ENCODE peak calls at places on chromosomes 7 and 10, in ten cellular contexts. One of them, this sample, is unnamed.

GRCh38 chr10:35641430-35642015 is 573 bp downstream of the FZD8 start:
- DNase-seq in GM23248: peak; percentile 84
- DNase-seq in psoas muscle: no peak
- DNase-seq in right atrium auricular region: no peak
- DNase-seq in neuronal stem cell: no peak
- DNase-seq in RWPE1: peak; percentile 23
- DNase-seq in CD8-positive, alpha-beta memory T cell: no peak
- DNase-seq in CD4-positive, alpha-beta memory T cell: peak; percentile 4
- DNase-seq in pancreas: no peak
- DNase-seq in astrocyte: peak; percentile 29
- DNase-seq in this sample: no peak

GRCh38 chr10:15857001-15857608 is 3.2 kb downstream of the MINDY3 start:
- DNase-seq in GM23248: no peak
- DNase-seq in psoas muscle: no peak
- DNase-seq in right atrium auricular region: no peak
- DNase-seq in neuronal stem cell: no peak
- DNase-seq in RWPE1: no peak
- DNase-seq in CD8-positive, alpha-beta memory T cell: no peak
- DNase-seq in CD4-positive, alpha-beta memory T cell: no peak
- DNase-seq in pancreas: no peak
- DNase-seq in astrocyte: no peak
- DNase-seq in this sample: no peak

GRCh38 chr7:18798018-18798906 is 302.7 kb downstream of the HDAC9 start:
- DNase-seq in GM23248: no peak
- DNase-seq in psoas muscle: no peak
- DNase-seq in right atrium auricular region: no peak
- DNase-seq in neuronal stem cell: no peak
- DNase-seq in RWPE1: no peak
- DNase-seq in CD8-positive, alpha-beta memory T cell: no peak
- DNase-seq in CD4-positive, alpha-beta memory T cell: no peak
- DNase-seq in pancreas: no peak
- DNase-seq in astrocyte: peak; percentile 95
- DNase-seq in this sample: no peak

GRCh38 chr7:132904209-132904608 is 177.7 kb downstream of the CHCHD3 start:
- DNase-seq in GM23248: peak; percentile 2
- DNase-seq in psoas muscle: no peak
- DNase-seq in right atrium auricular region: no peak
- DNase-seq in neuronal stem cell: no peak
- DNase-seq in RWPE1: no peak
- DNase-seq in CD8-positive, alpha-beta memory T cell: no peak
- DNase-seq in CD4-positive, alpha-beta memory T cell: no peak
- DNase-seq in pancreas: no peak
- DNase-seq in astrocyte: no peak
- DNase-seq in this sample: no peak

GRCh38 chr10:335151-335800 is 200.0 kb downstream of the ZMYND11 start:
- DNase-seq in GM23248: peak; percentile 25
- DNase-seq in psoas muscle: no peak
- DNase-seq in right atrium auricular region: no peak
- DNase-seq in neuronal stem cell: no peak
- DNase-seq in RWPE1: peak; percentile 26
- DNase-seq in CD8-positive, alpha-beta memory T cell: no peak
- DNase-seq in CD4-positive, alpha-beta memory T cell: no peak
- DNase-seq in pancreas: no peak
- DNase-seq in astrocyte: peak; percentile 11
- DNase-seq in this sample: no peak

GRCh38 chr10:118698421-118698820 is 56.3 kb downstream of the CACUL1 start:
- DNase-seq in GM23248: peak; percentile 35
- DNase-seq in psoas muscle: no peak
- DNase-seq in right atrium auricular region: no peak
- DNase-seq in neuronal stem cell: no peak
- DNase-seq in RWPE1: peak; percentile 29
- DNase-seq in CD8-positive, alpha-beta memory T cell: peak; percentile 55
- DNase-seq in CD4-positive, alpha-beta memory T cell: peak; percentile 82
- DNase-seq in pancreas: no peak
- DNase-seq in astrocyte: peak; percentile 78
- DNase-seq in this sample: peak; percentile 76

GRCh38 chr10:3270597-3270996 is 98.0 kb upstream of the PITRM1 start:
- DNase-seq in GM23248: no peak
- DNase-seq in psoas muscle: no peak
- DNase-seq in right atrium auricular region: no peak
- DNase-seq in neuronal stem cell: no peak
- DNase-seq in RWPE1: no peak
- DNase-seq in CD8-positive, alpha-beta memory T cell: no peak
- DNase-seq in CD4-positive, alpha-beta memory T cell: no peak
- DNase-seq in pancreas: no peak
- DNase-seq in astrocyte: peak; percentile 8
- DNase-seq in this sample: no peak

GRCh38 chr10:82278401-82279182 is 403.6 kb downstream of the NRG3 start:
- DNase-seq in GM23248: no peak
- DNase-seq in psoas muscle: no peak
- DNase-seq in right atrium auricular region: no peak
- DNase-seq in neuronal stem cell: no peak
- DNase-seq in RWPE1: no peak
- DNase-seq in CD8-positive, alpha-beta memory T cell: no peak
- DNase-seq in CD4-positive, alpha-beta memory T cell: no peak
- DNase-seq in pancreas: no peak
- DNase-seq in astrocyte: no peak
- DNase-seq in this sample: no peak

GRCh38 chr7:128844777-128845311 is 14.6 kb downstream of the FLNC start:
- DNase-seq in GM23248: no peak
- DNase-seq in psoas muscle: peak; percentile 27
- DNase-seq in right atrium auricular region: no peak
- DNase-seq in neuronal stem cell: no peak
- DNase-seq in RWPE1: no peak
- DNase-seq in CD8-positive, alpha-beta memory T cell: no peak
- DNase-seq in CD4-positive, alpha-beta memory T cell: no peak
- DNase-seq in pancreas: no peak
- DNase-seq in astrocyte: no peak
- DNase-seq in this sample: no peak

GRCh38 chr7:87119581-87119980 is 32.7 kb upstream of the DMTF1 start:
- DNase-seq in GM23248: no peak
- DNase-seq in psoas muscle: no peak
- DNase-seq in right atrium auricular region: no peak
- DNase-seq in neuronal stem cell: no peak
- DNase-seq in RWPE1: no peak
- DNase-seq in CD8-positive, alpha-beta memory T cell: no peak
- DNase-seq in CD4-positive, alpha-beta memory T cell: no peak
- DNase-seq in pancreas: no peak
- DNase-seq in astrocyte: no peak
- DNase-seq in this sample: no peak

GRCh38 chr7:34034728-34035127 is 129.4 kb downstream of the BMPER start:
- DNase-seq in GM23248: no peak
- DNase-seq in psoas muscle: no peak
- DNase-seq in right atrium auricular region: no peak
- DNase-seq in neuronal stem cell: no peak
- DNase-seq in RWPE1: no peak
- DNase-seq in CD8-positive, alpha-beta memory T cell: no peak
- DNase-seq in CD4-positive, alpha-beta memory T cell: no peak
- DNase-seq in pancreas: no peak
- DNase-seq in astrocyte: no peak
- DNase-seq in this sample: no peak

GRCh38 chr7:153675141-153675540 is 377.1 kb upstream of the DPP6 start:
- DNase-seq in GM23248: no peak
- DNase-seq in psoas muscle: no peak
- DNase-seq in right atrium auricular region: no peak
- DNase-seq in neuronal stem cell: no peak
- DNase-seq in RWPE1: no peak
- DNase-seq in CD8-positive, alpha-beta memory T cell: no peak
- DNase-seq in CD4-positive, alpha-beta memory T cell: no peak
- DNase-seq in pancreas: no peak
- DNase-seq in astrocyte: no peak
- DNase-seq in this sample: no peak

GRCh38 chr10:113273151-113273876 is 279.5 kb upstream of the HABP2 start:
- DNase-seq in GM23248: peak; percentile 52
- DNase-seq in psoas muscle: peak; percentile 41
- DNase-seq in right atrium auricular region: peak; percentile 64
- DNase-seq in neuronal stem cell: peak; percentile 42
- DNase-seq in RWPE1: no peak
- DNase-seq in CD8-positive, alpha-beta memory T cell: no peak
- DNase-seq in CD4-positive, alpha-beta memory T cell: no peak
- DNase-seq in pancreas: peak; percentile 23
- DNase-seq in astrocyte: peak; percentile 38
- DNase-seq in this sample: no peak

GRCh38 chr10:118309911-118310310 is 32.2 kb downstream of the FAM204A start:
- DNase-seq in GM23248: no peak
- DNase-seq in psoas muscle: no peak
- DNase-seq in right atrium auricular region: no peak
- DNase-seq in neuronal stem cell: no peak
- DNase-seq in RWPE1: no peak
- DNase-seq in CD8-positive, alpha-beta memory T cell: no peak
- DNase-seq in CD4-positive, alpha-beta memory T cell: no peak
- DNase-seq in pancreas: no peak
- DNase-seq in astrocyte: no peak
- DNase-seq in this sample: no peak

GRCh38 chr7:92769844-92770243 is 66.5 kb downstream of the CDK6 start:
- DNase-seq in GM23248: no peak
- DNase-seq in psoas muscle: no peak
- DNase-seq in right atrium auricular region: no peak
- DNase-seq in neuronal stem cell: no peak
- DNase-seq in RWPE1: no peak
- DNase-seq in CD8-positive, alpha-beta memory T cell: no peak
- DNase-seq in CD4-positive, alpha-beta memory T cell: no peak
- DNase-seq in pancreas: no peak
- DNase-seq in astrocyte: no peak
- DNase-seq in this sample: no peak

GRCh38 chr7:92767427-92767826 is 68.9 kb downstream of the CDK6 start:
- DNase-seq in GM23248: peak; percentile 64
- DNase-seq in psoas muscle: no peak
- DNase-seq in right atrium auricular region: no peak
- DNase-seq in neuronal stem cell: no peak
- DNase-seq in RWPE1: no peak
- DNase-seq in CD8-positive, alpha-beta memory T cell: no peak
- DNase-seq in CD4-positive, alpha-beta memory T cell: no peak
- DNase-seq in pancreas: no peak
- DNase-seq in astrocyte: peak; percentile 64
- DNase-seq in this sample: no peak

GRCh38 chr7:92768501-92769360 is 67.6 kb downstream of the CDK6 start:
- DNase-seq in GM23248: peak; percentile 48
- DNase-seq in psoas muscle: no peak
- DNase-seq in right atrium auricular region: no peak
- DNase-seq in neuronal stem cell: no peak
- DNase-seq in RWPE1: no peak
- DNase-seq in CD8-positive, alpha-beta memory T cell: no peak
- DNase-seq in CD4-positive, alpha-beta memory T cell: no peak
- DNase-seq in pancreas: no peak
- DNase-seq in astrocyte: no peak
- DNase-seq in this sample: no peak

GRCh38 chr7:92766461-92767003 is 69.8 kb downstream of the CDK6 start:
- DNase-seq in GM23248: peak; percentile 65
- DNase-seq in psoas muscle: no peak
- DNase-seq in right atrium auricular region: no peak
- DNase-seq in neuronal stem cell: no peak
- DNase-seq in RWPE1: peak; percentile 49
- DNase-seq in CD8-positive, alpha-beta memory T cell: no peak
- DNase-seq in CD4-positive, alpha-beta memory T cell: no peak
- DNase-seq in pancreas: no peak
- DNase-seq in astrocyte: peak; percentile 70
- DNase-seq in this sample: no peak

DNA sequence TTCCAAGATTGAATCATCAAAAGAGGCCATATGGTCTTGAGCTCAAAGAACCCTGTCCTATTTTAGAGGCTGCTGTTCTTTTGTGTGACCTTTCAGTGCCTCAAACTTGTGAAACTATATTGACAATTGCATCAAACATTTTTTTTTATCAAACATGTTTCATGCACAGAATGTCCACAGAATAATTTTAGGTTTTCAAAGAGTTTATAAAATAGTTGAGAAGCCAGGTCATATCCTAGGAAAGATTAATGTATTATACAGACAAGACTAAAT is 67.1 kb downstream of the CDK6 start:
- DNase-seq in GM23248: no peak
- DNase-seq in psoas muscle: no peak
- DNase-seq in right atrium auricular region: no peak
- DNase-seq in neuronal stem cell: no peak
- DNase-seq in RWPE1: no peak
- DNase-seq in CD8-positive, alpha-beta memory T cell: no peak
- DNase-seq in CD4-positive, alpha-beta memory T cell: no peak
- DNase-seq in pancreas: no peak
- DNase-seq in astrocyte: no peak
- DNase-seq in this sample: no peak
- H3K27ac ChIP-seq in GM23248: peak overlapping the region; percentile 83
- H3K27ac ChIP-seq in psoas muscle: no peak overlapping the region
- H3K27ac ChIP-seq in right atrium auricular region: no peak overlapping the region
- H3K27ac ChIP-seq in neuronal stem cell: no peak overlapping the region
- H3K27ac ChIP-seq in RWPE1: no peak overlapping the region
- H3K27ac ChIP-seq in CD8-positive, alpha-beta memory T cell: no peak overlapping the region
- H3K27ac ChIP-seq in CD4-positive, alpha-beta memory T cell: no peak overlapping the region
- H3K27ac ChIP-seq in pancreas: no peak overlapping the region
- H3K27ac ChIP-seq in astrocyte: peak overlapping the region; percentile 22
- H3K27ac ChIP-seq in this sample: no peak overlapping the region

DNA sequence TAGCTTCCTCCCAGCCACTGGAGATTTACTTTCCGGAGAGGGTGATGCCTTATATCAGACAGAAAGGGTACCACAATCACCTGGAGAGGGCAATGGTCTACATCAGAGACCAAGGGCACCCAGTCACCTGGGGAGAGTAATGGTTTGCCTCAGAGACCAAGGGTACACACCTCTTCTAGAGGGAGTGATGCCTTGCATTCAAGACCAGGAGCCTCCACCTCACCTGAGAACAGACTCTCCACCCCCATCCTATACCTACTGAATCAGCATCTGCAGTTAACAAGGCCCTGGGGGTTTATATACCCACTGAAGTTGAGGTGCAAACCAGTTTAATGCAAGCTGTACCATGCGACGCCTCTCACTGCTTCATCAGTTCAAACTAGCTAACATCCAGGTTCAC is 270.2 kb upstream of the IGFBP3 start:
- DNase-seq in GM23248: no peak
- DNase-seq in psoas muscle: no peak
- DNase-seq in right atrium auricular region: no peak
- DNase-seq in neuronal stem cell: no peak
- DNase-seq in RWPE1: no peak
- DNase-seq in CD8-positive, alpha-beta memory T cell: no peak
- DNase-seq in CD4-positive, alpha-beta memory T cell: no peak
- DNase-seq in pancreas: no peak
- DNase-seq in astrocyte: no peak
- DNase-seq in this sample: no peak
- H3K27ac ChIP-seq in GM23248: peak overlapping the region; percentile 36
- H3K27ac ChIP-seq in psoas muscle: no peak overlapping the region
- H3K27ac ChIP-seq in right atrium auricular region: no peak overlapping the region
- H3K27ac ChIP-seq in neuronal stem cell: no peak overlapping the region
- H3K27ac ChIP-seq in RWPE1: no peak overlapping the region
- H3K27ac ChIP-seq in CD8-positive, alpha-beta memory T cell: no peak overlapping the region
- H3K27ac ChIP-seq in CD4-positive, alpha-beta memory T cell: no peak overlapping the region
- H3K27ac ChIP-seq in pancreas: no peak overlapping the region
- H3K27ac ChIP-seq in astrocyte: peak overlapping the region; percentile 77
- H3K27ac ChIP-seq in this sample: no peak overlapping the region

GRCh38 chr7:29019275-29019820 is 61.2 kb upstream of the TRIL start:
- DNase-seq in GM23248: peak; percentile 40
- DNase-seq in psoas muscle: no peak
- DNase-seq in right atrium auricular region: no peak
- DNase-seq in neuronal stem cell: no peak
- DNase-seq in RWPE1: no peak
- DNase-seq in CD8-positive, alpha-beta memory T cell: no peak
- DNase-seq in CD4-positive, alpha-beta memory T cell: no peak
- DNase-seq in pancreas: no peak
- DNase-seq in astrocyte: no peak
- DNase-seq in this sample: no peak
- H3K27ac ChIP-seq in GM23248: no peak overlapping the region
- H3K27ac ChIP-seq in psoas muscle: peak overlapping the region; percentile 76
- H3K27ac ChIP-seq in right atrium auricular region: peak overlapping the region; percentile 78
- H3K27ac ChIP-seq in neuronal stem cell: no peak overlapping the region
- H3K27ac ChIP-seq in RWPE1: no peak overlapping the region
- H3K27ac ChIP-seq in CD8-positive, alpha-beta memory T cell: no peak overlapping the region
- H3K27ac ChIP-seq in CD4-positive, alpha-beta memory T cell: no peak overlapping the region
- H3K27ac ChIP-seq in pancreas: no peak overlapping the region
- H3K27ac ChIP-seq in astrocyte: no peak overlapping the region
- H3K27ac ChIP-seq in this sample: no peak overlapping the region

GRCh38 chr10:98268694-98269386 is 846 bp upstream of the LOXL4 start:
- DNase-seq in GM23248: no peak
- DNase-seq in psoas muscle: peak; percentile 42
- DNase-seq in right atrium auricular region: no peak
- DNase-seq in neuronal stem cell: no peak
- DNase-seq in RWPE1: no peak
- DNase-seq in CD8-positive, alpha-beta memory T cell: no peak
- DNase-seq in CD4-positive, alpha-beta memory T cell: no peak
- DNase-seq in pancreas: peak; percentile 53
- DNase-seq in astrocyte: no peak
- DNase-seq in this sample: no peak
- H3K27ac ChIP-seq in GM23248: peak overlapping the region; percentile 55
- H3K27ac ChIP-seq in psoas muscle: peak overlapping the region; percentile 88
- H3K27ac ChIP-seq in right atrium auricular region: peak overlapping the region; percentile 87
- H3K27ac ChIP-seq in neuronal stem cell: no peak overlapping the region
- H3K27ac ChIP-seq in RWPE1: peak overlapping the region; percentile 73
- H3K27ac ChIP-seq in CD8-positive, alpha-beta memory T cell: no peak overlapping the region
- H3K27ac ChIP-seq in CD4-positive, alpha-beta memory T cell: no peak overlapping the region
- H3K27ac ChIP-seq in pancreas: peak overlapping the region; percentile 55
- H3K27ac ChIP-seq in astrocyte: peak overlapping the region; percentile 62
- H3K27ac ChIP-seq in this sample: no peak overlapping the region